ENCODE peak calls at places on chromosomes 6 and 20, in nine cellular contexts. D is tibial artery, X is IMR-90, U is hepatocyte, T is right lobe of liver, A is fibroblast of villous mesenchyme, L is AG04449, M is thoracic aorta, B is left ventricle myocardium inferior. Z is an unnamed sample.
A peak's percentile ranks its signal among the peaks of the same experiment; 100 is the strongest.

GRCh38 chr6:28443112-28443773 is at the start of gene ZSCAN23:
- DNase-seq in D (peak; percentile 69), X (peak; percentile 92), U (peak; percentile 88), T (no peak), A (peak; percentile 80), L (peak; percentile 21), M (no peak), B (peak; percentile 70), Z (peak; percentile 60)

GRCh38 chr6:12473494-12473893 is 183.3 kb downstream of the EDN1 start:
- DNase-seq in D (no peak), X (no peak), U (no peak), T (no peak), A (no peak), L (no peak), M (no peak), B (no peak), Z (no peak)

GRCh38 chr6:145036236-145036635 is 699.1 kb downstream of the EPM2A start:
- DNase-seq in D (no peak), X (peak; percentile 59), U (no peak), T (no peak), A (no peak), L (no peak), M (no peak), B (no peak), Z (no peak)

GRCh38 chr20:43762911-43763310 is 36.1 kb upstream of the GTSF1L start:
- DNase-seq in D (no peak), X (no peak), U (no peak), T (no peak), A (no peak), L (no peak), M (no peak), B (no peak), Z (no peak)

GRCh38 chr6:162726997-162727346 is 594 bp downstream of the PRKN start:
- DNase-seq in D (no peak), X (no peak), U (no peak), T (no peak), A (no peak), L (no peak), M (no peak), B (no peak), Z (no peak)

GRCh38 chr20:7673841-7674240 is 266.4 kb downstream of the HAO1 start:
- DNase-seq in D (no peak), X (no peak), U (no peak), T (no peak), A (peak; percentile 73), L (no peak), M (no peak), B (no peak), Z (peak; percentile 82)

GRCh38 chr6:89350281-89351037 is 2.1 kb downstream of the UBE2J1 start:
- DNase-seq in D (no peak), X (no peak), U (no peak), T (no peak), A (peak; percentile 22), L (no peak), M (no peak), B (no peak), Z (no peak)

GRCh38 chr6:20404641-20405032 is 3.0 kb downstream of the E2F3 start:
- DNase-seq in D (no peak), X (peak; percentile 81), U (peak; percentile 85), T (no peak), A (peak; percentile 84), L (no peak), M (no peak), B (no peak), Z (no peak)

GRCh38 chr6:6749791-6750434 is 161.4 kb downstream of the LY86 start:
- DNase-seq in D (peak; percentile 73), X (peak; percentile 97), U (peak; percentile 81), T (no peak), A (peak; percentile 93), L (no peak), M (no peak), B (peak; percentile 44), Z (peak; percentile 25)

GRCh38 chr6:157092736-157093135 is 230.6 kb downstream of the TMEM242 start:
- DNase-seq in D (no peak), X (no peak), U (no peak), T (no peak), A (no peak), L (no peak), M (no peak), B (no peak), Z (no peak)

GRCh38 chr6:136945626-136946235 is 23.6 kb downstream of the SLC35D3 start:
- DNase-seq in D (no peak), X (no peak), U (no peak), T (no peak), A (no peak), L (no peak), M (no peak), B (no peak), Z (no peak)

GRCh38 chr6:146990821-146991798 is 213.1 kb upstream of the STXBP5 start:
- DNase-seq in D (no peak), X (peak; percentile 82), U (peak; percentile 47), T (no peak), A (peak; percentile 80), L (no peak), M (no peak), B (no peak), Z (no peak)

GRCh38 chr6:36980129-36980528 is 5.9 kb downstream of the MTCH1 start:
- DNase-seq in D (no peak), X (no peak), U (no peak), T (no peak), A (no peak), L (no peak), M (no peak), B (no peak), Z (no peak)

GRCh38 chr6:36983538-36983937 is 2.5 kb downstream of the MTCH1 start:
- DNase-seq in D (no peak), X (no peak), U (no peak), T (no peak), A (no peak), L (no peak), M (no peak), B (no peak), Z (no peak)

GRCh38 chr6:36979343-36979742 is 6.7 kb downstream of the MTCH1 start:
- DNase-seq in D (no peak), X (peak; percentile 41), U (peak; percentile 68), T (peak; percentile 54), A (peak; percentile 62), L (no peak), M (no peak), B (no peak), Z (peak; percentile 44)

GRCh38 chr6:36978687-36979086 is 7.3 kb downstream of the MTCH1 start:
- DNase-seq in D (no peak), X (no peak), U (no peak), T (no peak), A (no peak), L (no peak), M (no peak), B (no peak), Z (no peak)

DNA sequence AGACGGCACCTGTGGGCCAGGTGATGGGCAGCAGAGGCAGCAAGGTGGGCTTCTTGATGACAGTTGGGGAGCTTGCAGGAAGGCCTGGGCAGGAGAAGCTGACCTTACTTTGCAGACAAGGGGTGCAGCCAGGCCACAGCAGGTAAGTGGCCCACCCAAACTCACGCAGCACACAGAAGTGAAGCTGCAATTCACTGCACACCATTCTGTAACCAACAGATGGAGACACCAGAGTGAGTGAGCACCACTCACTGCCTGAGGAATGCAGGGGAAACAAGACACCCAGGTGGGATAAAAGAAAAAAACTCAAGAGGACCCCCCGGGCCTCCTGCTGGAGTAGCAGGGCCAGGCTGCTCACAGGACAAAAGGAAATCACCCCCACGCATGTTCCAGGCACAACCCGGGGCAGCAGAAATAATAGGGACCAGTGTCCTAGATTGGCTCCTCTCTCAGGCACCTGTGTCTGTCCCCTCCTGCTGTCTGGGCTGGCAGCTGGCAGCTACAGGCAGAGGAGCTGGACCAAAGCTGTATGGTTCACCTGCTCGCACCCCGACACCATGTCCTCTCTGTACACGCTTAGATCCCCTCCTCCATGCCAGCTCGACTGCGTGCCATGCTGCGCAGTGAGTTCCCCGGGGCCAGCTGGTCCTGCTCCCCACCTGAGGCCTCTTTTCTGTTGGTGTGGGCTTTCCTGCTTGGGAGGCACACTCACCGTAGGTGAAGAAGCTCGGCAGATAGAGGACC is 4.9 kb downstream of the MTCH1 start:
- DNase-seq in D (no peak), X (no peak), U (no peak), T (no peak), A (no peak), L (no peak), M (no peak), B (no peak), Z (no peak)
- TF ChIP-seq CTCF in D (no peak), X (peak; percentile 11), U (no peak), T (no peak), A (no peak), L (no peak), M (no peak), B (peak; percentile 33), Z (no peak)

DNA sequence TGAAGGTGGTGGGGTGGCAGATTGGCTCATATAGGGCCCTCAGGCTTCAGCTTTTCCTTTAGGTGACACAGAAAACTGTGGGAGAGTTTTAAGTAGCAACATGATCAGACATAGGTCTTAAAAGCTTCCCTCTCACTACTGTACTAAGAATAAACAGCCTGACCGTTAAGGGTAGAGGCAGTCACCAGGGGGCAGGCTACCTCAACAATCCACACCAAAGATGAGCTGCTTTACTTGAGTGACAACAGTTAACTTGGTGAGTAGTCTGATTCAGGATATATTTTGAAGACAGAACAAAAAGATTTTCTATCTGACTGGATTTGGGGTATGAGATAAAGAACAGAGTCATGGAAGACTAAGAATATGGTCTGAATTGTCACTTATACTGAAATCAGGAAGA is 193.1 kb upstream of the SHLD1 start:
- DNase-seq in D (no peak), X (peak; percentile 47), U (peak; percentile 57), T (no peak), A (peak; percentile 60), L (no peak), M (no peak), B (peak; percentile 29), Z (no peak)
- TF ChIP-seq CTCF in D (peak; percentile 26), X (peak; percentile 59), U (peak; percentile 69), T (peak; percentile 52), A (peak; percentile 72), L (peak; percentile 58), M (peak; percentile 5), B (peak; percentile 64), Z (peak; percentile 52)

DNA sequence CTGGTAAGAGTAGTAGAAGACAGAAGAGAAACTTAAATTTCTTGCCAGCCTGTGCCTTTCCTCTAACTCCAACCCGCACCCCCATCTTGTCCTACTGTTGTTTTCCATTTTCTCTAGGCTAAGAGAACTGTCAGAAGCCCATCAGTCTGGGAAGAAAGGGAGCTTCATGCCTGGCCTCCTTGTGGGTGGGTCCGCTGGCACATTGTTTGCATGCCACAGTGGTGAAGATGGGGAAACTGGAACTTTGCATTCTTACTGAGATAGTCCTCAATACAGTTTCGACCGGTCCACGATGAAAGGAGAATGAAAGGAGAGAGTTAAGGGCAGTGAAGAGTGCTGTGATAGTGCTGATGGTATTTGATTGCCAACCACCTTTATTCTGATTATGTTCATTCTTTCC is 103.1 kb downstream of the TCP11 start:
- DNase-seq in D (no peak), X (no peak), U (no peak), T (peak; percentile 17), A (no peak), L (no peak), M (no peak), B (no peak), Z (no peak)
- TF ChIP-seq CTCF in D (no peak), X (no peak), U (no peak), T (no peak), A (no peak), L (no peak), M (no peak), B (no peak), Z (no peak)

DNA sequence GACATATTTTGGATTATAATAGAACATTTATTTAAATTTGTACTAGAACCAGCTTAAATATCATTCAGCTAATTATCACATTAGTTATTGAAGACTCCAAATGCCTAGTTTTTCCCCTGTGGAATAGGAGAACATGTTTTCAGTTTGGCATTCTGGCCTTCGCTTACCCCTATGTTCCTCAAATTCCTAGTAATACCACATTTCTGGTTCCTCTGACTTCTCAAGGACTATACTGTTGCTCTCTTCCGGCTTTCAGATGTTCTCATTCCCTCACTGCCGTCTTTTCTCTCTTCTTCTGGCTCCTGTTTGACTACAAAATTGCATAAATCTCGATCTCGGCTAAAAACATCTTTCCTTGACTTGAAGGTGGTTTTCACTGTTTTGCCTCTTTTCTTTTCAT is 71.8 kb upstream of the KHDRBS2 start:
- DNase-seq in D (no peak), X (no peak), U (no peak), T (no peak), A (no peak), L (no peak), M (no peak), B (no peak), Z (no peak)
- TF ChIP-seq CTCF in D (no peak), X (no peak), U (no peak), T (no peak), A (no peak), L (no peak), M (no peak), B (no peak), Z (no peak)

Z was measured in AG09319.